ENCODE peak calls at places on chromosomes 6 and 20, in nine cellular contexts. K, L, G, O, Q, W, H, Y and E are unnamed samples.
A peak's percentile ranks its signal among the peaks of the same experiment; 100 is the strongest.

GRCh38 chr20:9200196-9200595 is 131.3 kb downstream of the PLCB4 start:
- DNase-seq in L (no peak), K (no peak), H (no peak), W (no peak), Y (no peak), Q (no peak), O (no peak), G (no peak), E (no peak)

GRCh38 chr20:5548112-5548511 is 202.1 kb upstream of the SHLD1 start:
- DNase-seq in O (no peak), K (no peak), H (no peak), W (no peak), Y (no peak), L (no peak), G (no peak), Q (no peak), E (no peak)

GRCh38 chr6:108556864-108557493 is 3.7 kb upstream of the FOXO3 start:
- DNase-seq in L (no peak), W (no peak), G (no peak), O (no peak), Y (no peak), K (no peak), Q (no peak), H (no peak), E (no peak)

GRCh38 chr6:54681987-54682386 is 164.6 kb upstream of the FAM83B start:
- DNase-seq in G (no peak), O (no peak), K (no peak), Y (no peak), H (no peak), L (peak; percentile 66), W (no peak), Q (no peak), E (peak; percentile 42)

GRCh38 chr6:33808781-33809180 is 5.0 kb upstream of the MLN start:
- DNase-seq in O (no peak), L (no peak), G (no peak), Q (no peak), W (no peak), Y (no peak), H (no peak), K (no peak), E (no peak)

GRCh38 chr6:42043787-42044475 is 6.4 kb upstream of the TAF8 start:
- DNase-seq in Q (peak; percentile 91), Y (peak; percentile 91), K (peak; percentile 81), L (peak; percentile 93), H (peak; percentile 90), G (peak; percentile 97), O (peak; percentile 86), W (peak; percentile 92), E (peak; percentile 96)

GRCh38 chr6:47097092-47097945 is 55.2 kb upstream of the ADGRF1 start:
- DNase-seq in K (peak; percentile 39), G (no peak), O (peak; percentile 63), Q (no peak), H (peak; percentile 75), Y (no peak), L (peak; percentile 92), W (no peak), E (peak; percentile 90)

GRCh38 chr20:41398408-41398807 is 31.8 kb upstream of the EMILIN3 start:
- DNase-seq in Y (no peak), Q (no peak), H (no peak), O (no peak), L (no peak), G (no peak), K (no peak), W (no peak), E (no peak)

GRCh38 chr6:15474196-15474595 is 188.6 kb downstream of the DTNBP1 start:
- DNase-seq in Q (no peak), W (no peak), O (no peak), Y (no peak), G (no peak), H (no peak), K (no peak), L (no peak), E (no peak)

GRCh38 chr6:21593927-21594421 is 423 bp downstream of the SOX4 start:
- DNase-seq in W (no peak), O (peak; percentile 64), Q (no peak), L (peak; percentile 69), Y (no peak), H (peak; percentile 78), K (no peak), G (no peak), E (no peak)

GRCh38 chr6:127341471-127342202 is 1.8 kb downstream of the ECHDC1 start:
- DNase-seq in Y (no peak), W (no peak), L (no peak), K (no peak), Q (no peak), O (no peak), H (peak; percentile 40), G (no peak), E (peak; percentile 35)

GRCh38 chr6:77034161-77034560 is 429.1 kb downstream of the HTR1B start:
- DNase-seq in L (peak; percentile 96), Y (no peak), K (peak; percentile 41), H (no peak), Q (no peak), G (no peak), W (no peak), O (no peak), E (no peak)

GRCh38 chr20:17504898-17505663 is 26.1 kb downstream of the BFSP1 start:
- DNase-seq in H (peak; percentile 86), G (peak; percentile 10), L (peak; percentile 65), K (no peak), Y (peak; percentile 6), W (peak; percentile 67), O (peak; percentile 34), Q (no peak), E (peak; percentile 83)

GRCh38 chr6:35725721-35726438 is 11.0 kb upstream of the ARMC12 start:
- DNase-seq in Y (no peak), Q (no peak), G (no peak), L (peak; percentile 29), K (no peak), H (peak; percentile 85), W (peak; percentile 49), O (peak; percentile 84), E (peak; percentile 64)

GRCh38 chr6:162921062-162921461 is 193.3 kb downstream of the PACRG start:
- DNase-seq in L (no peak), O (no peak), Y (no peak), Q (no peak), K (no peak), G (no peak), W (no peak), H (no peak), E (no peak)

GRCh38 chr6:30935018-30935417 is 3.0 kb upstream of the SFTA2 start:
- DNase-seq in Q (no peak), G (no peak), L (no peak), H (no peak), Y (no peak), K (no peak), O (peak; percentile 23), W (no peak), E (peak; percentile 30)

GRCh38 chr6:18155864-18156396 is 708 bp downstream of the KDM1B start:
- DNase-seq in L (peak; percentile 57), G (no peak), K (no peak), Q (peak; percentile 35), W (peak; percentile 69), Y (peak; percentile 26), H (peak; percentile 77), O (peak; percentile 91), E (peak; percentile 72)

GRCh38 chr6:157245486-157245885 is 77.8 kb downstream of the TMEM242 start:
- DNase-seq in O (no peak), W (peak; percentile 23), K (no peak), Q (no peak), H (no peak), Y (no peak), L (no peak), G (no peak), E (no peak)

GRCh38 chr20:33629533-33629932 is 32.6 kb upstream of the C20orf144 start:
- DNase-seq in L (no peak), W (no peak), Q (no peak), Y (no peak), H (no peak), K (no peak), O (no peak), G (no peak), E (no peak)

GRCh38 chr20:62387993-62388635 is 1.2 kb downstream of the RPS21 start:
- DNase-seq in K (no peak), O (no peak), Q (no peak), H (no peak), G (no peak), W (no peak), Y (no peak), L (no peak), E (no peak)

GRCh38 chr20:41356951-41357350 is 9.7 kb downstream of the EMILIN3 start:
- DNase-seq in Y (no peak), L (no peak), K (no peak), G (no peak), H (no peak), O (no peak), Q (no peak), W (no peak), E (no peak)

GRCh38 chr20:47574616-47575401 is 73.1 kb downstream of the NCOA3 start:
- DNase-seq in Q (no peak), G (no peak), K (no peak), O (no peak), W (no peak), Y (no peak), L (no peak), H (peak; percentile 32), E (peak; percentile 51)

GRCh38 chr6:42243046-42243445 is 25.4 kb upstream of the MRPS10 start:
- DNase-seq in Y (no peak), H (no peak), Q (no peak), O (no peak), G (no peak), W (no peak), L (no peak), K (no peak), E (no peak)

GRCh38 chr6:36028088-36028886 is 679 bp downstream of the MAPK14 start:
- DNase-seq in Q (peak; percentile 34), L (peak; percentile 34), W (peak; percentile 64), Y (peak; percentile 14), K (no peak), H (peak; percentile 60), O (peak; percentile 52), G (peak; percentile 35), E (peak; percentile 69)